ENCODE peak calls at places on chromosomes 13 and 19, in four cellular contexts. J is cardiac muscle cell, D is body of pancreas, T is astrocyte. P is an unnamed sample.

GRCh38 chr19:51142119-51142518 is at the start of gene SIGLEC7:
- DNase-seq in J (no peak), D (no peak), T (no peak), P (no peak)

GRCh38 chr13:41608111-41608510 is 150.8 kb downstream of the RGCC start:
- DNase-seq in J (no peak), D (no peak), T (no peak), P (no peak)

GRCh38 chr19:35013820-35014754 is 14.0 kb downstream of the GRAMD1A start:
- DNase-seq in J (peak), D (no peak), T (no peak), P (no peak)

GRCh38 chr19:23561341-23561740 is 125.7 kb downstream of the ZNF675 start:
- DNase-seq in J (no peak), D (no peak), T (no peak), P (peak)

GRCh38 chr13:107767119-107767518 is 448.2 kb downstream of the LIG4 start:
- DNase-seq in J (no peak), D (no peak), T (no peak), P (no peak)

GRCh38 chr13:79457948-79458347 is 23.0 kb upstream of the NDFIP2 start:
- DNase-seq in J (peak), D (no peak), T (peak), P (no peak)

GRCh38 chr13:110409581-110409992 is 102.5 kb downstream of the COL4A2 start:
- DNase-seq in J (peak), D (no peak), T (peak), P (no peak)

GRCh38 chr13:71374471-71375041 is 492.4 kb downstream of the DACH1 start:
- DNase-seq in J (peak), D (no peak), T (no peak), P (no peak)

GRCh38 chr13:78978381-78978998 is 319.5 kb upstream of the OBI1 start:
- DNase-seq in J (peak), D (peak), T (peak), P (peak)

GRCh38 chr19:35351441-35352176 is 3.9 kb downstream of the FFAR1 start:
- DNase-seq in J (no peak), D (no peak), T (no peak), P (no peak)

GRCh38 chr19:10747271-10747670 is 29.4 kb downstream of the DNM2 start:
- DNase-seq in J (no peak), D (no peak), T (no peak), P (peak)

GRCh38 chr13:44368599-44369368 is 4.8 kb upstream of the SERP2 start:
- DNase-seq in J (no peak), D (no peak), T (no peak), P (peak)

GRCh38 chr13:65836066-65836465 is 1394.1 kb downstream of the PCDH9 start:
- DNase-seq in J (peak), D (no peak), T (no peak), P (no peak)

GRCh38 chr13:90613076-90613795 is 734.3 kb upstream of the MIR17HG start:
- DNase-seq in J (no peak), D (no peak), T (no peak), P (no peak)

GRCh38 chr13:111382877-111383276 is 62.4 kb downstream of the TEX29 start:
- DNase-seq in J (no peak), D (no peak), T (no peak), P (peak)

GRCh38 chr13:97810152-97810551 is 143.3 kb upstream of the IPO5 start:
- DNase-seq in J (peak), D (no peak), T (no peak), P (no peak)

GRCh38 chr19:43124360-43124759 is 41.9 kb upstream of the PSG2 start:
- DNase-seq in J (no peak), D (no peak), T (no peak), P (no peak)

GRCh38 chr19:17496337-17496997 is 15.0 kb upstream of the PGLS start:
- DNase-seq in J (peak), D (peak), T (no peak), P (peak)

GRCh38 chr13:98998831-98999634 is 21.2 kb upstream of the DOCK9 start:
- DNase-seq in J (no peak), D (no peak), T (peak), P (no peak)
- H3K4me3 ChIP-seq in J (no peak), D (no peak), T (no peak), P (no peak)

GRCh38 chr19:3027981-3028304 is 1.1 kb downstream of the TLE2 start:
- DNase-seq in J (no peak), D (no peak), T (no peak), P (no peak)
- H3K4me3 ChIP-seq in J (peak), D (no peak), T (no peak), P (no peak)

DNA sequence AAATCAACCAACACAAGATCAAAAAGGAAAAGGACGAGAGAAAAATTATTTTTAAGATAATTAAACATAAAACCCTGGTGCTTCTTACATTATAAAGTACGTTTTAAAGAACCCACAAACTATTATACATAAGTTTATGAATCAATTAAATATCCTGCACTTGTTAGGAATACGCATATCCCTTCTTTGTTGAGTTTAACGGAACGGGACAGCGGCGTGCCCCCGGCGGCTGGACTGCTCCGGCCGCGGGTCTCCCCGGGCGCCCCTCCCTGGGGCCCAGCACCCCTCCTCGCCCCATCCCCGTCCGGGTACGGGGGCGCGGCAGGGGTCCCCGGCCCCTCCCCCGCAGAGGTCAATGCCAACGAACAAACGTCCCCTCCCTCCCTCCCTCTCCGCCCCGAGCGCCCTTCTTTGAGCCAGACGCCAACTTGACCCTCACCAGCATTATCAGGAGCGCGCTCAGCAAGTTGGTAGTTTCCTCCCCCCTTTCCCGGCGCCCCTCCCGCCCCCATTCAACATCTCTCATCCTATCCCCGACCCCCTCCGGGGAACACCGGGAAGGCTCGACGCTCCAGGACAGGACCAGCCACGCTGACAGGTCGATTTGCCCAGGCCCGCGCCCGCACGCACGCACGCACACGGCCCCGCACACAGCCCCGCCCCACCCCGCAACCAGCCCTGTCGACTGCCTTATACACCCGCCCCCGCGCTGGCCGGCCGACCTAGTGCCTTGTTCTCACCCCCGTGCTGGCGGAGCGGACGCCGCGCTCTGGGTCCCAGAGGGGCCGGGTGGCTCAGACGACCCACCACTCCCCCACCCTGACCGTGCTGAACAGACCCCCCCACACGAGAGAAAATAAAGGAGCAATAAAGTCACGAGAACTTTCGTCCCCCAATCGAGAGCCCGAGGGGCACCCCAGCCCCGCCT is 5.1 kb downstream of the LYL1 start:
- DNase-seq in J (no peak), D (no peak), T (no peak), P (no peak)
- H3K4me3 ChIP-seq in J (no peak), D (no peak), T (no peak), P (no peak)

GRCh38 chr13:50912851-50913250 is 3.3 kb downstream of the RNASEH2B start:
- DNase-seq in J (no peak), D (no peak), T (no peak), P (no peak)
- H3K4me3 ChIP-seq in J (no peak), D (no peak), T (no peak), P (no peak)

DNA sequence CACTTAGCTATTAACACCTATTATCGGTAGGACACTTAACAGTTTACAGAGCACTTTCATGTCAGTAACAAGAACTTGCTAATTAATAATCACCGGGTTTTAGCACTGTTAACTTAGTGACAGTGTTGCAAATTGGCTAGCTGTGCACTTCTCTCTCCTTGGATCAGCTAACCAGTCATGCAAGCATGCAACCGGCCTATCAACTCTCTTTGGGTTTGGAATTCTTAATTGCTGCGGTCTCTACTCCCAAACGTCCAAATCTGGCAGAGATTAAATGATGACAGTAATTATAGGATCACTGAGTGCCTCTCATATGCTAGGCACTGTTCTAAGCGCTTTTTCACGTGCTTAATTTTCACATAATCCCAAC is 1.2 kb downstream of the EPS15L1 start:
- DNase-seq in J (peak), D (no peak), T (no peak), P (peak)
- H3K4me3 ChIP-seq in J (peak), D (no peak), T (peak), P (peak)

GRCh38 chr19:7072541-7072940 is 3.0 kb downstream of the ZNF557 start:
- DNase-seq in J (no peak), D (no peak), T (no peak), P (no peak)

GRCh38 chr19:7069904-7070226 is 362 bp downstream of the ZNF557 start:
- DNase-seq in J (no peak), D (no peak), T (no peak), P (no peak)

GRCh38 chr19:7069042-7069903 is at the start of gene ZNF557:
- DNase-seq in J (peak), D (peak), T (peak), P (peak)

GRCh38 chr19:7067716-7068115 is 1.8 kb upstream of the ZNF557 start:
- DNase-seq in J (no peak), D (no peak), T (peak), P (no peak)

GRCh38 chr19:7068599-7068998 is 904 bp upstream of the ZNF557 start:
- DNase-seq in J (no peak), D (no peak), T (no peak), P (no peak)
- H3K4me3 ChIP-seq in J (no peak), D (no peak), T (no peak), P (no peak)

DNA sequence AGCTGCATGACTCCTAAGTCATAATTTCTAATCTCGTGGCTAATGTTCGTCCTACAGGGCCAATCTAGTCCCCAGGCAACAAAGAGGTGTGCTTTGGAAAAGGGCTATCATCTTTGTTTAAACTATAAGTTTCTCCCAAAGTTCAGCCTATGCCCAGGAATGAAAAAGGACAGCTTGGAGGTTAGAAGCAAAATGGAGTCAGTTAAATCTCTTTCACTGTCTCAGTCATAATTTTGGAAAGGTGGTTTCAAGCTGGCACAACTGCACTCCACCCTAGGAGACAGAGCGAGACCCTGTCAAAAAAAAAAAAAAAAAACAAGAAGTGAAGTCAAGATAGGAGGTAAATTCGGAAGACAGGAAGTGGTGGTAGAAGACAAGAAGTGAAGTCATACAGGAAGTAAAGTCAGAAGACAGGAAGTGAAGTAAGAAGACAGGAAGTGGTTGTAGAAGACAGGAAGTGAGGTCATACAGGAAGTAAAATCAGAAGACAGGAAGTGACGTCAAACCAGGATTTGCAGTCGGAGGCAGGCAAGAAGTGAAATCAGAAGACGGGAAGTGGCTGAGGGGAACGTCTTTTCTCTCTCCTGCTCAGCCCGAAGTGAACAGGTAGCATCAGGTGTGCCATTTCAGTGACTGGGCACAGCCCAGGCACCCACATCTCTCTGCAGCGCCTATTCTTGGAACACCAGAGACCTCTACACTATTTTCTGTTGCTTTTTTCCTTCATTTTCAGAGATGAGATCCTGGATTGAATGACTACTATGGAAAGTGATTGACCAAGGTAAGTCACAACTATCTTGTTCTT is 32.2 kb downstream of the GP6 start:
- DNase-seq in J (peak), D (peak), T (peak), P (peak)
- H3K4me3 ChIP-seq in J (peak), D (no peak), T (no peak), P (peak)

DNA sequence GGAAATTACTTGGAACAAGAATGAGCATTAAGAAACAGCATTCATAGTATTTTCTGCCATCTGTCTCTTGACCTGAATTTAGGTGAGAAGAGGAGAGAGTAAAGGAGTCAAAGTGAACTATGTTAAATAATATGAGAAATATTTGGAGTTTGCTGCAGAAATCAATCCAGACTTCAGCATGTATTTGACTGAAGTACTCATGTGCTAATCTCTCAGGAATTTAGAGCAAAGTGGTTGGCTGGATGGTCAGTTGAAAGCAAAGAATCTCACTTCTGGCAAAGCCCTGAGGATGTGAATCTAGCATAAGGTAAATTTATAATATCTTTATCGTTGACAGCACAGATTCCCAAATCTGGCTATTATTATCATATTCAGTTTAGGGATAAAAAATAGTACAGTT is 394.3 kb downstream of the PCDH17 start:
- DNase-seq in J (no peak), D (no peak), T (peak), P (no peak)
- H3K4me3 ChIP-seq in J (no peak), D (no peak), T (no peak), P (no peak)

GRCh38 chr19:1080360-1081161 is 13.6 kb downstream of the ARHGAP45 start:
- DNase-seq in J (no peak), D (no peak), T (no peak), P (no peak)

GRCh38 chr19:1082165-1082927 is 12.8 kb downstream of the POLR2E start:
- DNase-seq in J (no peak), D (peak), T (no peak), P (peak)

GRCh38 chr19:1082928-1083816 is 12.0 kb downstream of the POLR2E start:
- DNase-seq in J (no peak), D (no peak), T (no peak), P (no peak)

GRCh38 chr19:1079566-1080111 is 12.7 kb downstream of the ARHGAP45 start:
- DNase-seq in J (no peak), D (no peak), T (no peak), P (no peak)

DNA sequence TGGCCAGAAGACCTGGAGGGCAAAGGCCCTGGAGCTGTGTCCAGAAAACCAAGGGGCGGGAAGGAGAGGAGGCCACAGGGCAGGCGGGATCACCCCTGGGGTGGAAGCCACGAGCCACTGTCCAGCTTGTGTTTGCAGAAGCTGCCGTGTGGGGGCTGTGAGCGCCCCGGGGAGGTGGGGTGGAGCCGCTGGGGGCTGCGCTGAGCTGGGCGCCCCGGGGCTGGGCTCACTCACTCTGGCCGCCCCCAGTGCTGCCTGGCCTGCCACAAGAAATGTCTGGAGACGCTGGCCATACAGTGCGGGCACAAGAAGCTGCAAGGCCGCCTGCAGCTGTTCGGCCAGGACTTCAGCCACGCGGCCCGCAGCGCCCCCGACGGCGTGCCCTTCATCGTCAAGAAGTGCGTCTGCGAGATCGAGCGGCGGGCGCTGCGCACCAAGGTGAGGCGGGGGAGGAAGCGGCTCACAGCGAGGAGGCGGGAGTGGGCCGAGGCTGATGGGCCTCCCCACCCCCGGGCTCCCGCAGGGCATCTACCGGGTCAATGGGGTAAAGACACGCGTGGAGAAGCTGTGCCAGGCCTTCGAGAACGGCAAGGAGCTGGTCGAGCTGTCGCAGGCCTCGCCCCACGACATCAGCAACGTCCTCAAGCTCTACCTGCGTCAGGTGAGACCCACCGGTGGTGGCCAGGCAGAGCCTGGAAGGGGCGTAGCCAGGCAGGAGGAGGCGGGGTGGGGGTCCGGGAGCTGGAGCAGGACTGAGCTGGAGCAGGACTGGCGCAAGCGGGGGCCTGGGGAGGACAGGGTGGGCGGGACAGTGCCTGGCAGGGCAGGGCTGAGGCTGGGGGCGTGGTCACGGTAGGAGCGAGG is 13.6 kb downstream of the POLR2E start:
- DNase-seq in J (no peak), D (no peak), T (no peak), P (no peak)
- H3K4me3 ChIP-seq in J (no peak), D (no peak), T (no peak), P (no peak)

P was measured in PC-9.